ENCODE peak calls at places on chromosomes 5 and 9, in six cellular contexts. Z is NCI-H1694 treated with DMSO at 0.1 percent for 48 hours, K is brain microvascular endothelial cell, D is HTR-8/SVneo, F is renal cortical epithelial cell, C is choroid plexus epithelial cell. M is an unnamed sample.

GRCh38 chr9:81915801-81916505 is 12.3 kb upstream of the SPATA31D4 start:
- DNase-seq in Z (no peak), D (no peak), K (no peak), C (no peak), F (peak; percentile 33), M (no peak)

GRCh38 chr5:143217065-143217803 is 186.3 kb downstream of the NR3C1 start:
- DNase-seq in C (peak; percentile 69), D (peak; percentile 36), Z (no peak), K (no peak), F (peak; percentile 59), M (no peak)

GRCh38 chr5:138936968-138937345 is 61.8 kb upstream of the LRRTM2 start:
- DNase-seq in K (no peak), C (no peak), Z (no peak), D (no peak), F (no peak), M (no peak)

GRCh38 chr9:15475923-15476536 is 34.7 kb downstream of the PSIP1 start:
- DNase-seq in F (no peak), Z (no peak), K (no peak), D (no peak), C (no peak), M (no peak)

GRCh38 chr9:13778486-13779110 is 499.1 kb upstream of the MPDZ start:
- DNase-seq in F (peak; percentile 2), K (peak; percentile 35), Z (no peak), C (peak; percentile 35), D (no peak), M (no peak)

GRCh38 chr5:1264211-1264610 is 30.7 kb downstream of the TERT start:
- DNase-seq in F (no peak), C (no peak), Z (no peak), K (no peak), D (no peak), M (no peak)

GRCh38 chr9:37509536-37509935 is 23.8 kb downstream of the POLR1E start:
- DNase-seq in D (no peak), K (no peak), F (no peak), C (no peak), Z (no peak), M (no peak)

GRCh38 chr9:95570150-95570549 is 53.4 kb upstream of the PTCH1 start:
- DNase-seq in D (peak; percentile 14), Z (no peak), C (peak; percentile 43), F (no peak), K (peak; percentile 39), M (no peak)

GRCh38 chr9:18297532-18297872 is 176.5 kb upstream of the ADAMTSL1 start:
- DNase-seq in K (no peak), C (peak; percentile 18), F (no peak), D (peak; percentile 5), Z (no peak), M (no peak)

GRCh38 chr5:111734013-111734412 is 23.0 kb downstream of the NREP start:
- DNase-seq in F (peak; percentile 84), K (peak; percentile 53), Z (no peak), D (no peak), C (peak; percentile 63), M (no peak)

GRCh38 chr5:36878421-36879088 is 2.0 kb downstream of the NIPBL start:
- DNase-seq in K (no peak), D (peak; percentile 75), C (peak; percentile 62), F (peak; percentile 47), Z (no peak), M (no peak)

GRCh38 chr5:172897691-172898512 is 61.3 kb upstream of the RPL26L1 start:
- DNase-seq in F (peak; percentile 96), C (peak; percentile 96), Z (no peak), K (peak; percentile 99), D (peak; percentile 79), M (peak; percentile 92)

GRCh38 chr5:173242675-173243085 is 7.7 kb upstream of the NKX2-5 start:
- DNase-seq in Z (no peak), K (no peak), C (no peak), F (no peak), D (no peak), M (no peak)

GRCh38 chr5:173354645-173355044 is 26.4 kb upstream of the STC2 start:
- DNase-seq in C (no peak), D (no peak), K (no peak), Z (no peak), F (no peak), M (no peak)

GRCh38 chr5:1521054-1521453 is 2.7 kb downstream of the LPCAT1 start:
- DNase-seq in K (no peak), F (no peak), D (no peak), C (no peak), Z (no peak), M (no peak)

GRCh38 chr5:129001831-129002626 is 36.7 kb downstream of the SLC27A6 start:
- DNase-seq in F (peak; percentile 18), C (no peak), K (no peak), D (no peak), Z (no peak), M (no peak)

GRCh38 chr5:565782-566445 is 41.7 kb upstream of the SLC9A3 start:
- DNase-seq in F (peak; percentile 2), C (peak; percentile 49), Z (no peak), D (peak; percentile 42), K (no peak), M (no peak)

GRCh38 chr5:97452646-97453045 is 269.6 kb upstream of the RIOK2 start:
- DNase-seq in F (peak; percentile 1), K (no peak), C (no peak), D (no peak), Z (no peak), M (no peak)

GRCh38 chr9:126363847-126364671 is 37.4 kb downstream of the MVB12B start:
- DNase-seq in F (no peak), Z (no peak), C (no peak), K (no peak), D (no peak), M (no peak)

GRCh38 chr5:74594172-74595040 is 46.1 kb downstream of the ENC1 start:
- DNase-seq in Z (peak; percentile 47), F (no peak), D (no peak), C (peak; percentile 84), K (peak; percentile 70), M (no peak)

GRCh38 chr9:130936285-130937117 is 2.5 kb downstream of the FIBCD1 start:
- DNase-seq in D (peak; percentile 65), Z (peak; percentile 30), C (peak; percentile 57), F (peak; percentile 57), K (peak; percentile 39), M (no peak)

GRCh38 chr5:169861934-169862333 is 118.4 kb downstream of the INSYN2B start:
- DNase-seq in Z (no peak), K (peak; percentile 81), F (no peak), D (peak; percentile 9), C (peak; percentile 82), M (peak; percentile 67)

GRCh38 chr5:127426661-127427060 is 90.8 kb upstream of the PRRC1 start:
- DNase-seq in D (no peak), K (no peak), F (no peak), Z (no peak), C (no peak), M (no peak)

GRCh38 chr5:6856658-6857057 is 143.4 kb downstream of the TENT4A start:
- DNase-seq in C (no peak), D (no peak), K (no peak), F (no peak), Z (no peak), M (no peak)

GRCh38 chr5:109852371-109853160 is 162.8 kb downstream of the MAN2A1 start:
- DNase-seq in F (peak; percentile 63), Z (no peak), D (no peak), K (peak; percentile 32), C (peak; percentile 66), M (no peak)

GRCh38 chr5:113214606-113215323 is 220.0 kb downstream of the TSSK1B start:
- DNase-seq in F (no peak), D (no peak), C (no peak), Z (no peak), K (no peak), M (no peak)

M was measured in non-pigmented ciliary epithelial cell.